ENCODE peak calls at places on chromosome 10, in five cellular contexts. Q is activated CD4-positive, alpha-beta T cell treated with anti-CD3 and anti-CD28 coated beads, Interleukin-2, amount 50 U/mL, for 24 hours; L is T-helper 2 cell; O is activated CD8-positive, alpha-beta memory T cell treated with anti-CD3 and anti-CD28 coated beads for 48 hours; K is kidney epithelial cell. H is an unnamed sample.

GRCh38 chr10:104642311-104643022 is 1.4 kb downstream of the SORCS3 start:
- DNase-seq in Q (no peak), L (no peak), O (no peak), K (no peak), H (peak; percentile 80)

GRCh38 chr10:91616124-91616523 is 16.7 kb downstream of the PPP1R3C start:
- DNase-seq in Q (no peak), L (no peak), O (no peak), K (no peak), H (no peak)

GRCh38 chr10:77391605-77392235 is 245.9 kb downstream of the KCNMA1 start:
- DNase-seq in Q (no peak), L (no peak), O (peak; percentile 21), K (no peak), H (peak; percentile 91)

GRCh38 chr10:71090330-71090729 is 122.0 kb upstream of the UNC5B start:
- DNase-seq in Q (no peak), L (no peak), O (no peak), K (no peak), H (no peak)

GRCh38 chr10:103890194-103890658 is 27.8 kb downstream of the STN1 start:
- DNase-seq in Q (no peak), L (no peak), O (no peak), K (no peak), H (peak; percentile 79)

GRCh38 chr10:57867226-57867625 is 400.5 kb downstream of the IPMK start:
- DNase-seq in Q (no peak), L (no peak), O (no peak), K (peak; percentile 38), H (no peak)

GRCh38 chr10:34967411-34967880 is 122.7 kb downstream of the CUL2 start:
- DNase-seq in Q (no peak), L (no peak), O (no peak), K (no peak), H (peak; percentile 15)

GRCh38 chr10:89653410-89653828 is 8.4 kb upstream of the PANK1 start:
- DNase-seq in Q (no peak), L (no peak), O (no peak), K (peak; percentile 92), H (no peak)

GRCh38 chr10:58919927-58920654 is 256.4 kb upstream of the PHYHIPL start:
- DNase-seq in Q (no peak), L (no peak), O (no peak), K (peak; percentile 72), H (no peak)

GRCh38 chr10:11765141-11765540 is 23.0 kb downstream of the ECHDC3 start:
- DNase-seq in Q (no peak), L (no peak), O (no peak), K (no peak), H (no peak)

GRCh38 chr10:61475449-61475873 is 22.3 kb upstream of the TMEM26 start:
- DNase-seq in Q (no peak), L (no peak), O (no peak), K (no peak), H (no peak)

GRCh38 chr10:91864744-91865143 is 44.5 kb downstream of the FGFBP3 start:
- DNase-seq in Q (no peak), L (no peak), O (no peak), K (no peak), H (no peak)

GRCh38 chr10:132059760-132060508 is 5.8 kb upstream of the JAKMIP3 start:
- DNase-seq in Q (no peak), L (no peak), O (no peak), K (no peak), H (no peak)

GRCh38 chr10:4270116-4270515 is 485.1 kb upstream of the KLF6 start:
- DNase-seq in Q (no peak), L (no peak), O (no peak), K (peak; percentile 35), H (peak; percentile 46)

H was measured in hepatocyte.